ENCODE peak calls at places on chromosomes 6 and 20, in five cellular contexts. E, H, K, X and Q are unnamed samples.

GRCh38 chr20:8722277-8722928 is 346.5 kb upstream of the PLCB4 start:
- DNase-seq in X (peak), E (peak), K (peak), H (peak), Q (no peak)

GRCh38 chr6:108690326-108691000 is 129.7 kb downstream of the FOXO3 start:
- DNase-seq in K (peak), E (no peak), X (no peak), H (no peak), Q (no peak)

GRCh38 chr6:34695729-34696188 is 808 bp downstream of the ILRUN start:
- DNase-seq in X (no peak), E (no peak), H (no peak), K (no peak), Q (no peak)

GRCh38 chr20:15155848-15156401 is 818.5 kb upstream of the FLRT3 start:
- DNase-seq in X (no peak), E (no peak), H (no peak), K (no peak), Q (no peak)

GRCh38 chr6:38824243-38824894 is 109.3 kb downstream of the DNAH8 start:
- DNase-seq in E (no peak), X (no peak), H (no peak), K (no peak), Q (no peak)

GRCh38 chr6:142925575-142926110 is 19.3 kb downstream of the HIVEP2 start:
- DNase-seq in H (no peak), E (no peak), K (peak), X (no peak), Q (no peak)

GRCh38 chr20:47487175-47487917 is 14.3 kb upstream of the NCOA3 start:
- DNase-seq in X (no peak), K (peak), H (no peak), E (no peak), Q (no peak)

GRCh38 chr20:25394276-25394675 is 3.6 kb upstream of the ABHD12 start:
- DNase-seq in K (no peak), X (no peak), H (no peak), E (no peak), Q (no peak)

GRCh38 chr20:24966317-24967012 is 17.4 kb downstream of the CST7 start:
- DNase-seq in H (no peak), K (no peak), X (no peak), E (no peak), Q (no peak)

GRCh38 chr6:25971187-25971811 is 8.7 kb downstream of the TRIM38 start:
- DNase-seq in K (peak), E (no peak), H (no peak), X (peak), Q (no peak)

GRCh38 chr6:68186870-68187269 is 448.2 kb upstream of the ADGRB3 start:
- DNase-seq in E (no peak), H (no peak), X (no peak), K (no peak), Q (no peak)

GRCh38 chr20:22452442-22453011 is 131.8 kb downstream of the FOXA2 start:
- DNase-seq in H (no peak), K (no peak), E (no peak), X (no peak), Q (no peak)

GRCh38 chr20:58447733-58448391 is 58.8 kb downstream of the VAPB start:
- DNase-seq in K (peak), E (peak), X (peak), H (no peak), Q (no peak)

GRCh38 chr6:129701721-129702455 is 8.1 kb downstream of the ARHGAP18 start:
- DNase-seq in E (no peak), H (no peak), X (no peak), K (peak), Q (no peak)

GRCh38 chr6:9316831-9317230 is 881.5 kb upstream of the SLC35B3 start:
- DNase-seq in H (no peak), X (no peak), K (no peak), E (no peak), Q (no peak)

GRCh38 chr6:161076211-161076677 is 84.7 kb downstream of the MAP3K4 start:
- DNase-seq in H (no peak), X (no peak), E (no peak), K (no peak), Q (no peak)

GRCh38 chr20:50689864-50690263 is 1.5 kb downstream of the RIPOR3 start:
- DNase-seq in H (no peak), E (no peak), X (peak), K (no peak), Q (no peak)

GRCh38 chr6:121503633-121504032 is 68.2 kb downstream of the GJA1 start:
- DNase-seq in E (no peak), K (peak), X (no peak), H (no peak), Q (no peak)

GRCh38 chr6:163983601-163984445 is 569.3 kb downstream of the QKI start:
- DNase-seq in X (no peak), K (no peak), E (no peak), H (no peak), Q (no peak)

GRCh38 chr6:95636552-95637376 is 59.4 kb downstream of the MANEA start:
- DNase-seq in K (no peak), X (no peak), E (no peak), H (no peak), Q (no peak)

GRCh38 chr6:53926505-53926904 is 131.7 kb downstream of the LRRC1 start:
- DNase-seq in H (no peak), E (no peak), K (peak), X (no peak), Q (no peak)

GRCh38 chr6:170048615-170049256 is 242.1 kb downstream of the DLL1 start:
- DNase-seq in K (no peak), E (no peak), H (no peak), X (peak), Q (no peak)

GRCh38 chr20:36957875-36958667 is 6.6 kb upstream of the SAMHD1 start:
- DNase-seq in E (no peak), K (no peak), H (no peak), X (no peak), Q (no peak)

GRCh38 chr6:36621371-36621855 is 27.3 kb downstream of the SRSF3 start:
- DNase-seq in E (no peak), H (no peak), K (no peak), X (peak), Q (no peak)

GRCh38 chr6:3640868-3641267 is 110.6 kb downstream of the PXDC1 start:
- DNase-seq in K (no peak), E (no peak), H (no peak), X (no peak), Q (no peak)

GRCh38 chr20:668050-668449 is 7.6 kb downstream of the SCRT2 start:
- DNase-seq in E (no peak), K (no peak), H (no peak), X (no peak), Q (no peak)

GRCh38 chr20:3505148-3505547 is 34.3 kb downstream of the ATRN start:
- DNase-seq in X (no peak), H (no peak), K (no peak), E (no peak), Q (no peak)

GRCh38 chr6:35089935-35090505 is 51.1 kb downstream of the TCP11 start:
- DNase-seq in X (peak), E (no peak), K (peak), H (no peak), Q (no peak)

GRCh38 chr20:6705106-6705766 is 62.2 kb upstream of the BMP2 start:
- DNase-seq in H (no peak), K (peak), X (no peak), E (no peak), Q (no peak)